ENCODE peak calls at places on chromosomes 6 and 20, in eight cellular contexts. One of them, this sample, is unnamed. For H3K4me1, the result is how much of the 10 kb centered on the place peaks cover.

GRCh38 chr20:44533928-44534327 is 12.1 kb upstream of the SERINC3 start:
- DNase-seq in psoas muscle: no peak
- DNase-seq in mammary epithelial cell: no peak
- DNase-seq in stomach: no peak
- DNase-seq in GM23248: no peak
- DNase-seq in IMR-90: no peak
- DNase-seq in CD8-positive, alpha-beta T cell: no peak
- DNase-seq in testis: no peak
- DNase-seq in this sample: no peak

GRCh38 chr6:37690964-37691735 is 6.5 kb downstream of the MDGA1 start:
- DNase-seq in psoas muscle: no peak
- DNase-seq in testis: no peak
- DNase-seq in stomach: no peak
- DNase-seq in mammary epithelial cell: peak
- DNase-seq in IMR-90: peak
- DNase-seq in GM23248: peak
- DNase-seq in CD8-positive, alpha-beta T cell: no peak
- DNase-seq in this sample: no peak

GRCh38 chr6:143264996-143265734 is 185.3 kb downstream of the ADAT2 start:
- DNase-seq in psoas muscle: no peak
- DNase-seq in mammary epithelial cell: no peak
- DNase-seq in GM23248: no peak
- DNase-seq in CD8-positive, alpha-beta T cell: no peak
- DNase-seq in IMR-90: no peak
- DNase-seq in stomach: no peak
- DNase-seq in testis: no peak
- DNase-seq in this sample: peak

GRCh38 chr20:16563066-16563806 is 10.0 kb downstream of the KIF16B start:
- DNase-seq in stomach: no peak
- DNase-seq in IMR-90: no peak
- DNase-seq in GM23248: no peak
- DNase-seq in testis: no peak
- DNase-seq in CD8-positive, alpha-beta T cell: no peak
- DNase-seq in mammary epithelial cell: no peak
- DNase-seq in psoas muscle: no peak
- DNase-seq in this sample: no peak

GRCh38 chr6:163302747-163303146 is 111.8 kb upstream of the QKI start:
- DNase-seq in mammary epithelial cell: no peak
- DNase-seq in CD8-positive, alpha-beta T cell: no peak
- DNase-seq in stomach: no peak
- DNase-seq in GM23248: no peak
- DNase-seq in IMR-90: no peak
- DNase-seq in testis: peak
- DNase-seq in psoas muscle: no peak
- DNase-seq in this sample: no peak

GRCh38 chr6:156953478-156954146 is 176.4 kb downstream of the ARID1B start:
- DNase-seq in testis: no peak
- DNase-seq in mammary epithelial cell: peak
- DNase-seq in GM23248: peak
- DNase-seq in IMR-90: peak
- DNase-seq in psoas muscle: no peak
- DNase-seq in stomach: no peak
- DNase-seq in CD8-positive, alpha-beta T cell: peak
- DNase-seq in this sample: peak

GRCh38 chr20:57598491-57598890 is 21.7 kb downstream of the ZBP1 start:
- DNase-seq in IMR-90: no peak
- DNase-seq in stomach: no peak
- DNase-seq in mammary epithelial cell: no peak
- DNase-seq in testis: no peak
- DNase-seq in CD8-positive, alpha-beta T cell: no peak
- DNase-seq in GM23248: no peak
- DNase-seq in psoas muscle: peak
- DNase-seq in this sample: no peak

GRCh38 chr6:150567823-150568383 is 31.8 kb upstream of the PLEKHG1 start:
- DNase-seq in CD8-positive, alpha-beta T cell: no peak
- DNase-seq in testis: no peak
- DNase-seq in mammary epithelial cell: peak
- DNase-seq in psoas muscle: no peak
- DNase-seq in stomach: no peak
- DNase-seq in IMR-90: no peak
- DNase-seq in GM23248: peak
- DNase-seq in this sample: no peak

GRCh38 chr6:170189236-170189635 is 101.6 kb downstream of the DLL1 start:
- DNase-seq in GM23248: no peak
- DNase-seq in psoas muscle: no peak
- DNase-seq in stomach: no peak
- DNase-seq in mammary epithelial cell: no peak
- DNase-seq in CD8-positive, alpha-beta T cell: no peak
- DNase-seq in IMR-90: no peak
- DNase-seq in testis: no peak
- DNase-seq in this sample: no peak

GRCh38 chr6:44856495-44856878 is 469.0 kb downstream of the CDC5L start:
- DNase-seq in CD8-positive, alpha-beta T cell: no peak
- DNase-seq in psoas muscle: no peak
- DNase-seq in stomach: no peak
- DNase-seq in GM23248: no peak
- DNase-seq in mammary epithelial cell: no peak
- DNase-seq in testis: no peak
- DNase-seq in IMR-90: no peak
- DNase-seq in this sample: peak

GRCh38 chr20:32731882-32732266 is 11.4 kb downstream of the COMMD7 start:
- DNase-seq in GM23248: peak
- DNase-seq in IMR-90: no peak
- DNase-seq in CD8-positive, alpha-beta T cell: no peak
- DNase-seq in mammary epithelial cell: no peak
- DNase-seq in stomach: no peak
- DNase-seq in testis: no peak
- DNase-seq in psoas muscle: no peak
- DNase-seq in this sample: peak

GRCh38 chr20:14051454-14051853 is 56.1 kb downstream of the MACROD2 start:
- DNase-seq in IMR-90: no peak
- DNase-seq in GM23248: no peak
- DNase-seq in stomach: no peak
- DNase-seq in CD8-positive, alpha-beta T cell: no peak
- DNase-seq in mammary epithelial cell: no peak
- DNase-seq in testis: no peak
- DNase-seq in psoas muscle: no peak
- DNase-seq in this sample: no peak

GRCh38 chr20:52379723-52380336 is 188.3 kb upstream of the ZFP64 start:
- DNase-seq in IMR-90: peak
- DNase-seq in GM23248: peak
- DNase-seq in psoas muscle: peak
- DNase-seq in mammary epithelial cell: no peak
- DNase-seq in testis: peak
- DNase-seq in stomach: peak
- DNase-seq in CD8-positive, alpha-beta T cell: peak
- DNase-seq in this sample: peak

GRCh38 chr6:4316867-4317400 is 181.6 kb upstream of the ECI2 start:
- DNase-seq in CD8-positive, alpha-beta T cell: no peak
- DNase-seq in stomach: peak
- DNase-seq in mammary epithelial cell: peak
- DNase-seq in testis: no peak
- DNase-seq in IMR-90: peak
- DNase-seq in GM23248: peak
- DNase-seq in psoas muscle: peak
- DNase-seq in this sample: peak

DNA sequence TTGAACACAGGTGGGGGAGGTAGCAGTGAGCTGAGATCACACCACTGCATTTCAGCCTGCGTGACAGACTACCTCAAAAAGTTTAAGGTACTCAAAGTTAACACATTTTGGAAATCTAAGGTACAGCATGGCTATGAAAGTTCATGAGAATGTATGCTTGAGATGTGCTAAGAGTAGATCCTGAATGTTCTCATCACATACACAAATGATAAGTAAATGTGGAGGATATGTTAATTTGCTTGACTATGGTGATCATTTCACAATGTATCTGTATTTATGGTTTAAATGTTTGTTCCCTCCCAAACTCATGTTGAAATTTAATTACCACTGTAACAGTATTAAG is 20.1 kb upstream of the SERPINB1 start:
- DNase-seq in testis: no peak
- DNase-seq in mammary epithelial cell: no peak
- DNase-seq in CD8-positive, alpha-beta T cell: no peak
- DNase-seq in stomach: no peak
- DNase-seq in IMR-90: no peak
- DNase-seq in psoas muscle: no peak
- DNase-seq in GM23248: no peak
- DNase-seq in this sample: no peak
- H3K4me1 ChIP-seq in testis: under half
- H3K4me1 ChIP-seq in mammary epithelial cell: under half
- H3K4me1 ChIP-seq in CD8-positive, alpha-beta T cell: half or more
- H3K4me1 ChIP-seq in stomach: under half
- H3K4me1 ChIP-seq in IMR-90: under half
- H3K4me1 ChIP-seq in psoas muscle: under half
- H3K4me1 ChIP-seq in GM23248: under half
- H3K4me1 ChIP-seq in this sample: under half

GRCh38 chr6:9458424-9458823 is 956.5 kb downstream of the TFAP2A start:
- DNase-seq in CD8-positive, alpha-beta T cell: no peak
- DNase-seq in mammary epithelial cell: no peak
- DNase-seq in psoas muscle: no peak
- DNase-seq in GM23248: no peak
- DNase-seq in testis: no peak
- DNase-seq in stomach: no peak
- DNase-seq in IMR-90: no peak
- DNase-seq in this sample: no peak

GRCh38 chr6:9455794-9456193 is 959.1 kb downstream of the TFAP2A start:
- DNase-seq in IMR-90: no peak
- DNase-seq in testis: no peak
- DNase-seq in mammary epithelial cell: no peak
- DNase-seq in psoas muscle: no peak
- DNase-seq in CD8-positive, alpha-beta T cell: no peak
- DNase-seq in GM23248: no peak
- DNase-seq in stomach: no peak
- DNase-seq in this sample: no peak

GRCh38 chr6:9461161-9461560 is 953.7 kb downstream of the TFAP2A start:
- DNase-seq in CD8-positive, alpha-beta T cell: no peak
- DNase-seq in testis: no peak
- DNase-seq in mammary epithelial cell: no peak
- DNase-seq in psoas muscle: no peak
- DNase-seq in stomach: peak
- DNase-seq in GM23248: no peak
- DNase-seq in IMR-90: no peak
- DNase-seq in this sample: no peak

DNA sequence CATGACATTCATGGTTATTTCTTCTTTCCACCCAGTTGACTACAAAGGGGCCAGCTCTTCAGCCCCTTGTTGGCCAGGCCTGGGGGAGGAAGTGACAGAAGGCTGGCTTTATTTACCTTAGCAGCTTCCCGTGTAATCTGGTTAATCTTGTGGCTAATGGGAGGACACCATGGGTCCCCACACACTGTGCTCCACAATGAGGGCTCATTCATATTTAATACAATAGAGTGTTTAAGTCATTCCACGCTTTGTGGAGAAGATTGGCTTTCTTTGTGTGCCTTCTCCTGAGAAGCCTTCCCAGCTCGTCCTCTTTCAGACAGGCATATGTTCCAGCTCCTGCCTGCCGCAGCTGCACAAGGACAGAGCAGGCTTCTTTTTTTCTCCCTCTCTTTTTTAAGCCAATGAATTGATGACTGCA is 958.6 kb downstream of the TFAP2A start:
- DNase-seq in stomach: no peak
- DNase-seq in testis: no peak
- DNase-seq in CD8-positive, alpha-beta T cell: no peak
- DNase-seq in mammary epithelial cell: no peak
- DNase-seq in IMR-90: no peak
- DNase-seq in GM23248: no peak
- DNase-seq in psoas muscle: no peak
- DNase-seq in this sample: no peak
- H3K4me3 ChIP-seq in stomach: no peak
- H3K4me3 ChIP-seq in testis: no peak
- H3K4me3 ChIP-seq in CD8-positive, alpha-beta T cell: no peak
- H3K4me3 ChIP-seq in mammary epithelial cell: no peak
- H3K4me3 ChIP-seq in IMR-90: no peak
- H3K4me3 ChIP-seq in GM23248: no peak
- H3K4me3 ChIP-seq in psoas muscle: no peak
- H3K4me3 ChIP-seq in this sample: no peak

DNA sequence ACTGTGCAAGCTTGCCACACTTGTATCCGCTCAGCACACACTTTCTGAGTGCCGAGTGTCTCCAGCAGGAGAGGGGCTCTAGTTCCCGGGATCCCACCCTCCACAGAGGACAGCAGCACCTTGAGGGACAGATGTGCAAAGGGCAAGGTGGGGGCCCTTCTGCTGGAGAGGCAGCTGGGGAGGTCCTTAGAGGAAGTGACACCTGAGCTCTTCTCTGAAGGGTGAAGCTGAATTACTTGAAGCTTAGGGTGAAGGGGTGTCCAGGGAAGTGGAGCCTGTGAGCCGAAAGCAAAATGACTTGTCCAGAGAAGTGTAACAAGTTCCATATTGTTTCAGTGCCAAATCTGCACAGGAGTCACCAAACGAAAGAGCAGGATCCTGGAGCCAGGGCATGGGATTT is 136.3 kb upstream of the DUSP22 start:
- DNase-seq in GM23248: no peak
- DNase-seq in testis: no peak
- DNase-seq in stomach: no peak
- DNase-seq in IMR-90: no peak
- DNase-seq in psoas muscle: peak
- DNase-seq in CD8-positive, alpha-beta T cell: no peak
- DNase-seq in mammary epithelial cell: no peak
- DNase-seq in this sample: no peak
- H3K4me1 ChIP-seq in GM23248: under half
- H3K4me1 ChIP-seq in testis: under half
- H3K4me1 ChIP-seq in stomach: under half
- H3K4me1 ChIP-seq in IMR-90: under half
- H3K4me1 ChIP-seq in psoas muscle: under half
- H3K4me1 ChIP-seq in CD8-positive, alpha-beta T cell: under half
- H3K4me1 ChIP-seq in mammary epithelial cell: under half
- H3K4me1 ChIP-seq in this sample: under half

GRCh38 chr6:43629104-43629504 is at the start of gene GTPBP2:
- DNase-seq in stomach: peak
- DNase-seq in GM23248: peak
- DNase-seq in testis: peak
- DNase-seq in psoas muscle: peak
- DNase-seq in IMR-90: peak
- DNase-seq in mammary epithelial cell: peak
- DNase-seq in CD8-positive, alpha-beta T cell: peak
- DNase-seq in this sample: peak

GRCh38 chr6:43624786-43625288 is 4.2 kb downstream of the GTPBP2 start:
- DNase-seq in testis: peak
- DNase-seq in CD8-positive, alpha-beta T cell: no peak
- DNase-seq in GM23248: no peak
- DNase-seq in mammary epithelial cell: no peak
- DNase-seq in psoas muscle: peak
- DNase-seq in IMR-90: no peak
- DNase-seq in stomach: no peak
- DNase-seq in this sample: no peak

GRCh38 chr6:43625393-43625992 is 3.6 kb downstream of the GTPBP2 start:
- DNase-seq in mammary epithelial cell: no peak
- DNase-seq in CD8-positive, alpha-beta T cell: no peak
- DNase-seq in stomach: no peak
- DNase-seq in IMR-90: no peak
- DNase-seq in GM23248: no peak
- DNase-seq in testis: peak
- DNase-seq in psoas muscle: peak
- DNase-seq in this sample: no peak

GRCh38 chr6:43628392-43629103 is 516 bp downstream of the GTPBP2 start:
- DNase-seq in GM23248: peak
- DNase-seq in CD8-positive, alpha-beta T cell: peak
- DNase-seq in testis: peak
- DNase-seq in psoas muscle: peak
- DNase-seq in mammary epithelial cell: peak
- DNase-seq in stomach: peak
- DNase-seq in IMR-90: peak
- DNase-seq in this sample: peak

GRCh38 chr6:43627008-43627825 is 1.8 kb downstream of the GTPBP2 start:
- DNase-seq in mammary epithelial cell: peak
- DNase-seq in GM23248: peak
- DNase-seq in IMR-90: peak
- DNase-seq in psoas muscle: peak
- DNase-seq in CD8-positive, alpha-beta T cell: no peak
- DNase-seq in testis: peak
- DNase-seq in stomach: peak
- DNase-seq in this sample: peak
- H3K4me3 ChIP-seq in mammary epithelial cell: peak
- H3K4me3 ChIP-seq in GM23248: peak
- H3K4me3 ChIP-seq in IMR-90: peak
- H3K4me3 ChIP-seq in psoas muscle: peak
- H3K4me3 ChIP-seq in CD8-positive, alpha-beta T cell: no peak
- H3K4me3 ChIP-seq in testis: no peak
- H3K4me3 ChIP-seq in stomach: no peak
- H3K4me3 ChIP-seq in this sample: peak